ENCODE peak calls at places on chromosomes 16 and 17, in seven cellular contexts. E, Q, N, J, A, X and P are unnamed samples.
A peak's percentile ranks its signal among the peaks of the same experiment; 100 is the strongest.

GRCh38 chr16:69397821-69398521 is 12.2 kb upstream of the TERF2 start:
- DNase-seq in E (no peak), Q (no peak), N (peak; percentile 72), J (no peak), A (peak; percentile 79), X (no peak), P (peak; percentile 29)

GRCh38 chr17:4719684-4720221 is 9.3 kb downstream of the ARRB2 start:
- DNase-seq in E (no peak), Q (no peak), N (peak; percentile 41), J (peak; percentile 75), A (peak; percentile 84), X (no peak), P (no peak)

GRCh38 chr17:9079461-9080103 is 58.3 kb downstream of the NTN1 start:
- DNase-seq in E (no peak), Q (no peak), N (no peak), J (no peak), A (no peak), X (no peak), P (no peak)

GRCh38 chr17:1568950-1569810 is 6.6 kb upstream of the PITPNA start:
- DNase-seq in E (no peak), Q (no peak), N (no peak), J (no peak), A (no peak), X (no peak), P (no peak)

GRCh38 chr17:56441331-56441730 is 152.2 kb upstream of the NOG start:
- DNase-seq in E (no peak), Q (no peak), N (no peak), J (no peak), A (no peak), X (no peak), P (no peak)

GRCh38 chr17:49471089-49471683 is 23.9 kb upstream of the NGFR start:
- DNase-seq in E (no peak), Q (no peak), N (no peak), J (no peak), A (no peak), X (peak; percentile 27), P (no peak)

GRCh38 chr16:84751947-84752346 is 52.1 kb downstream of the USP10 start:
- DNase-seq in E (no peak), Q (no peak), N (no peak), J (no peak), A (no peak), X (no peak), P (no peak)

GRCh38 chr17:55751720-55752250 is 934 bp downstream of the PCTP start:
- DNase-seq in E (no peak), Q (no peak), N (no peak), J (no peak), A (no peak), X (no peak), P (no peak)

GRCh38 chr16:535446-536405 is 8.2 kb downstream of the CAPN15 start:
- DNase-seq in E (peak; percentile 90), Q (peak; percentile 89), N (no peak), J (peak; percentile 81), A (peak; percentile 80), X (no peak), P (peak; percentile 83)

GRCh38 chr16:4016648-4017047 is 99.6 kb downstream of the ADCY9 start:
- DNase-seq in E (no peak), Q (no peak), N (no peak), J (no peak), A (no peak), X (no peak), P (no peak)

GRCh38 chr17:15996322-15996721 is 3.2 kb downstream of the ZSWIM7 start:
- DNase-seq in E (no peak), Q (no peak), N (no peak), J (no peak), A (no peak), X (no peak), P (no peak)

GRCh38 chr17:37792787-37793186 is 47.9 kb upstream of the HNF1B start:
- DNase-seq in E (no peak), Q (no peak), N (no peak), J (no peak), A (no peak), X (no peak), P (no peak)

GRCh38 chr17:63997341-63998048 is 656 bp upstream of the PRR29 start:
- DNase-seq in E (peak; percentile 69), Q (no peak), N (no peak), J (no peak), A (no peak), X (no peak), P (peak; percentile 37)

GRCh38 chr17:77326636-77327035 is 185.9 kb downstream of the SEC14L1 start:
- DNase-seq in E (peak; percentile 50), Q (no peak), N (no peak), J (peak; percentile 10), A (no peak), X (peak; percentile 9), P (no peak)

GRCh38 chr17:57317016-57317415 is 60.7 kb downstream of the MSI2 start:
- DNase-seq in E (no peak), Q (no peak), N (no peak), J (no peak), A (no peak), X (no peak), P (no peak)

GRCh38 chr17:34980681-34981537 is 597 bp downstream of the LIG3 start:
- DNase-seq in E (peak; percentile 89), Q (peak; percentile 78), N (peak; percentile 76), J (peak; percentile 74), A (peak; percentile 86), X (peak; percentile 52), P (peak; percentile 86)

GRCh38 chr17:43381204-43381603 is 17.6 kb upstream of the ARL4D start:
- DNase-seq in E (no peak), Q (no peak), N (no peak), J (peak; percentile 70), A (no peak), X (no peak), P (no peak)

GRCh38 chr16:18072161-18072560 is 264.4 kb downstream of the NPIPA8 start:
- DNase-seq in E (no peak), Q (no peak), N (no peak), J (no peak), A (no peak), X (no peak), P (no peak)

GRCh38 chr17:49190932-49191331 is 19.4 kb downstream of the GNGT2 start:
- DNase-seq in E (no peak), Q (no peak), N (no peak), J (no peak), A (no peak), X (no peak), P (peak; percentile 24)

GRCh38 chr17:491086-492014 is 138.7 kb upstream of the RPH3AL start:
- DNase-seq in E (peak; percentile 86), Q (peak; percentile 38), N (peak; percentile 72), J (peak; percentile 54), A (peak; percentile 41), X (no peak), P (peak; percentile 91)

DNA sequence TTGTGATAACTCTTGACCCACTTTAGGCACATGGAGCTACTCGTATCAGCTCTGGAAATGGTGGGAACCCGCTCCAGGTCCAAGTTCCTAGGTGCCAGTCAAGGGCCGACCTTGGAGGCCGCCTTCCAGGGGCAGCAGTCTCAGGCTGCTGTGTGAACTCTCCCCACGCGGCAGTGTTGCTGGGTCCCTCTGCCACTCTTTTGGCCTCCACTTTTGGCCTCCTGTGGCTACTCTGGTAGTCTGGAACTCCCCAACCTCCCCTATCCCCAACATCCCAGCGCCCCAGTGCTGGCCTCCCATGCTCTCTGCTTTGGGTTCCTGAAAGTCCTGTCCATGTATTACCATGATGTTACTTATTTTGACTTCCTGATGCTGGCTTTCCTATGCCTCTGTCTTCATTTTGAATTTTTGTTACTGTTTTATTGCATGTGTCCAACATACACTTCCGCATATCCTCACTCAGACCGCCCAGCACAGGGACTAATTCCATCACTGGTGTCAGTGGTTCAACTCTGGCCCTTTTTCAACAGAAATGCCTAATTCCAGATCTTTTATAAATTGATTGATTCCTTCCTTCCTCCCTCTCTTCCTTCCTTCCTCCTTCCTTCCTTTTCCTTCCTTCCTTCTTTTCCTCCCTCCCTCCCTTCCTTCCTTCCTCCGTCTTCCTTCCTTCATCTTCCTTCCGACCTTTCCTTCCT is 44.1 kb downstream of the COX4I1 start:
- DNase-seq in E (no peak), Q (no peak), N (no peak), J (no peak), A (no peak), X (no peak), P (no peak)
- TF ChIP-seq EP300 in E (no peak), Q (no peak), N (no peak), J (no peak), A (no peak), X (no peak), P (no peak)

GRCh38 chr17:28897769-28898259 is 281 bp upstream of the FLOT2 start:
- DNase-seq in E (no peak), Q (no peak), N (no peak), J (no peak), A (no peak), X (no peak), P (no peak)

GRCh38 chr17:28898261-28898955 is 875 bp upstream of the FLOT2 start:
- DNase-seq in E (no peak), Q (no peak), N (no peak), J (no peak), A (no peak), X (no peak), P (no peak)

GRCh38 chr17:28896491-28896883 is 1.0 kb downstream of the FLOT2 start:
- DNase-seq in E (no peak), Q (no peak), N (no peak), J (no peak), A (no peak), X (no peak), P (no peak)

GRCh38 chr17:28896884-28897768 is at the start of gene FLOT2:
- DNase-seq in E (peak; percentile 91), Q (peak; percentile 68), N (peak; percentile 86), J (peak; percentile 54), A (peak; percentile 55), X (peak; percentile 54), P (peak; percentile 93)

DNA sequence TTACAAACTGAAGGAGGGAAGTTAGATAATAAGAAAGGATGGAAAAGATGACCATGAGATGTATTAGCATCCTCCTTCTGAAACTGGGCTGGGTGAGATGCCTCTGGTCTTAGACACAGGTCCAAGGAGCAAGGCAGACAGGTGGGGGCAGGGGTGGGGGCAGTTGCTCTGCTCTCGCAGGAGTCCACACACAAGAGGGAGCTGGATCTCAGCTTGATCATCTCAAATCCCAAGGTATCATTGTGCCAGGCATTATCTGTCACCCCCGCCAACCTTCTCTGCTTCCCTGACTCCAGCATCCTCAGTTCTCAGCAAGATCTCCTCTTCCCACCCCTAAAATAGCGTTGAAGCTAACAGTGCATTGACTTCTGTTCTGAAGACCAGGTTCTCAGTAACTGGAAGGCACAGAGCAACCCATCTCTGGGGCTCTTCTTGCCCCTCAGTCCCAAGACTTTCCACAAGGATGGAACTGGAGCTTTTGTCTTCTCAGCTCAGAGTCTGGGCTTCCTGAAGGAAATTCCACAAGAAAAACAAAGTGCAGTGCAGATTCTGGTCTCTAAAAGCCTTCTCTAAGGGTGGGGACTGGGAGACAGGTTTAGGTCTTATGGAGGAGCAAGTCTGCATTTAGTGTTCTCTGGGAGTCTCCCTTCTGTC is 1.6 kb downstream of the FLOT2 start:
- DNase-seq in E (no peak), Q (no peak), N (no peak), J (no peak), A (no peak), X (no peak), P (no peak)
- H3K4me3 ChIP-seq in E (peak overlapping the region; percentile 91), Q (no peak overlapping the region), N (peak overlapping the region; percentile 79), J (peak overlapping the region; percentile 90), A (peak overlapping the region; percentile 70), X (peak overlapping the region; percentile 98), P (no peak overlapping the region)

GRCh38 chr16:73028263-73028662 is 19.7 kb downstream of the ZFHX3 start:
- DNase-seq in E (no peak), Q (no peak), N (no peak), J (no peak), A (no peak), X (no peak), P (peak; percentile 32)
- H3K4me1 ChIP-seq in E (peaks cover 30% of the 10 kb centered on the region), Q (peaks cover 25% of the 10 kb centered on the region), N (peaks cover 13% of the 10 kb centered on the region), J (peaks cover 33% of the 10 kb centered on the region), A (peaks cover 51% of the 10 kb centered on the region), X (peaks cover 73% of the 10 kb centered on the region), P (peaks cover 25% of the 10 kb centered on the region)

GRCh38 chr17:30378797-30379302 is at the start of gene CPD:
- DNase-seq in E (peak; percentile 98), Q (peak; percentile 99), N (peak; percentile 98), J (peak; percentile 99), A (peak; percentile 96), X (peak; percentile 98), P (peak; percentile 95)
- TF ChIP-seq EP300 in E (no peak), Q (no peak), N (no peak), J (no peak), A (no peak), X (peak; percentile 91), P (no peak)